ENCODE peak calls at places on chromosomes 16 and 17, in eight cellular contexts. One of them, this sample, is unnamed.
A peak's percentile ranks its signal among the peaks of the same experiment; 100 is the strongest.

GRCh38 chr16:52592216-52592592 is 45.3 kb upstream of the TOX3 start:
- DNase-seq in A549: no peak
- DNase-seq in esophagus muscularis mucosa: no peak
- DNase-seq in CD8-positive, alpha-beta memory T cell: no peak
- DNase-seq in lower lobe of right lung: no peak
- DNase-seq in OCI-LY7: no peak
- DNase-seq in CD8-positive, alpha-beta T cell: no peak
- DNase-seq in PC-9: no peak
- DNase-seq in this sample: no peak

GRCh38 chr17:15364615-15365014 is 23.2 kb upstream of the TEKT3 start:
- DNase-seq in lower lobe of right lung: no peak
- DNase-seq in CD8-positive, alpha-beta T cell: no peak
- DNase-seq in A549: no peak
- DNase-seq in OCI-LY7: no peak
- DNase-seq in esophagus muscularis mucosa: no peak
- DNase-seq in PC-9: no peak
- DNase-seq in CD8-positive, alpha-beta memory T cell: no peak
- DNase-seq in this sample: no peak

GRCh38 chr17:13522749-13523148 is 79.0 kb downstream of the HS3ST3A1 start:
- DNase-seq in OCI-LY7: no peak
- DNase-seq in PC-9: no peak
- DNase-seq in CD8-positive, alpha-beta T cell: no peak
- DNase-seq in lower lobe of right lung: no peak
- DNase-seq in esophagus muscularis mucosa: no peak
- DNase-seq in CD8-positive, alpha-beta memory T cell: no peak
- DNase-seq in A549: no peak
- DNase-seq in this sample: no peak

GRCh38 chr17:50754521-50754920 is 12.8 kb downstream of the ANKRD40CL start:
- DNase-seq in PC-9: no peak
- DNase-seq in esophagus muscularis mucosa: no peak
- DNase-seq in CD8-positive, alpha-beta memory T cell: no peak
- DNase-seq in lower lobe of right lung: no peak
- DNase-seq in CD8-positive, alpha-beta T cell: no peak
- DNase-seq in OCI-LY7: no peak
- DNase-seq in A549: no peak
- DNase-seq in this sample: no peak

GRCh38 chr16:30844671-30845449 is 49.0 kb downstream of the BCL7C start:
- DNase-seq in OCI-LY7: peak; percentile 94
- DNase-seq in esophagus muscularis mucosa: peak; percentile 93
- DNase-seq in PC-9: peak; percentile 81
- DNase-seq in CD8-positive, alpha-beta T cell: peak; percentile 65
- DNase-seq in A549: peak; percentile 87
- DNase-seq in lower lobe of right lung: no peak
- DNase-seq in CD8-positive, alpha-beta memory T cell: peak; percentile 79
- DNase-seq in this sample: peak; percentile 85

GRCh38 chr16:74742051-74742481 is 32.6 kb downstream of the FA2H start:
- DNase-seq in CD8-positive, alpha-beta memory T cell: no peak
- DNase-seq in esophagus muscularis mucosa: no peak
- DNase-seq in A549: no peak
- DNase-seq in lower lobe of right lung: no peak
- DNase-seq in OCI-LY7: no peak
- DNase-seq in CD8-positive, alpha-beta T cell: no peak
- DNase-seq in PC-9: no peak
- DNase-seq in this sample: no peak

GRCh38 chr17:76697702-76698465 is 12.9 kb downstream of the MXRA7 start:
- DNase-seq in OCI-LY7: no peak
- DNase-seq in lower lobe of right lung: no peak
- DNase-seq in esophagus muscularis mucosa: no peak
- DNase-seq in PC-9: no peak
- DNase-seq in CD8-positive, alpha-beta memory T cell: no peak
- DNase-seq in A549: no peak
- DNase-seq in CD8-positive, alpha-beta T cell: no peak
- DNase-seq in this sample: no peak

GRCh38 chr17:39700148-39700987 is 504 bp downstream of the ERBB2 start:
- DNase-seq in A549: peak; percentile 66
- DNase-seq in lower lobe of right lung: no peak
- DNase-seq in CD8-positive, alpha-beta memory T cell: no peak
- DNase-seq in OCI-LY7: no peak
- DNase-seq in esophagus muscularis mucosa: no peak
- DNase-seq in PC-9: no peak
- DNase-seq in CD8-positive, alpha-beta T cell: no peak
- DNase-seq in this sample: peak; percentile 54

GRCh38 chr17:78725448-78726021 is 56.5 kb downstream of the CYTH1 start:
- DNase-seq in OCI-LY7: peak; percentile 47
- DNase-seq in esophagus muscularis mucosa: no peak
- DNase-seq in lower lobe of right lung: no peak
- DNase-seq in A549: no peak
- DNase-seq in CD8-positive, alpha-beta memory T cell: peak; percentile 49
- DNase-seq in CD8-positive, alpha-beta T cell: no peak
- DNase-seq in PC-9: no peak
- DNase-seq in this sample: no peak

GRCh38 chr17:78724544-78724943 is 57.5 kb downstream of the CYTH1 start:
- DNase-seq in A549: no peak
- DNase-seq in OCI-LY7: no peak
- DNase-seq in esophagus muscularis mucosa: no peak
- DNase-seq in CD8-positive, alpha-beta memory T cell: no peak
- DNase-seq in lower lobe of right lung: no peak
- DNase-seq in CD8-positive, alpha-beta T cell: no peak
- DNase-seq in PC-9: no peak
- DNase-seq in this sample: no peak

GRCh38 chr17:78723001-78723796 is 58.9 kb downstream of the CYTH1 start:
- DNase-seq in PC-9: no peak
- DNase-seq in A549: no peak
- DNase-seq in CD8-positive, alpha-beta T cell: no peak
- DNase-seq in CD8-positive, alpha-beta memory T cell: no peak
- DNase-seq in lower lobe of right lung: no peak
- DNase-seq in esophagus muscularis mucosa: no peak
- DNase-seq in OCI-LY7: no peak
- DNase-seq in this sample: peak; percentile 66

GRCh38 chr17:78724999-78725398 is 57.1 kb downstream of the CYTH1 start:
- DNase-seq in CD8-positive, alpha-beta memory T cell: no peak
- DNase-seq in A549: no peak
- DNase-seq in CD8-positive, alpha-beta T cell: no peak
- DNase-seq in OCI-LY7: no peak
- DNase-seq in esophagus muscularis mucosa: no peak
- DNase-seq in lower lobe of right lung: no peak
- DNase-seq in PC-9: no peak
- DNase-seq in this sample: no peak

DNA sequence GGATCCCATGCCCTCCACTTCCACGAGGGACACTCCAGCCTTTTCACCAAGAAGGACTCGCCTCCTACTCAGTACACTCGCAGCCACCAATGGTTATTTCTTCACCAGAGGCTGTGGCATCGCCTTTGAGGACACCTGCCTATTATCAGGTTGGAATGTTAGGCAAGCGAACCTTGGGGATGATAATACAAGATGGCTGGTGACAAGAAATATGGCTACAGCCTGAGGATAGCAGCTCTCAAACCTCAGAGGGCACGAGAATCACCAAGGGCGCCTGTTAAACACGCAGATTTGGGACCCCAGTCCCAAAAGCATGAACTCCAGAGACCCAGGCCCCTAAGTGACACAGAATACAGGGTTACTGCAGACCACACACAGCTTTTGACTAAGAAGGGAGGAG is 58.1 kb downstream of the CYTH1 start:
- DNase-seq in CD8-positive, alpha-beta T cell: no peak
- DNase-seq in OCI-LY7: no peak
- DNase-seq in lower lobe of right lung: no peak
- DNase-seq in A549: no peak
- DNase-seq in PC-9: no peak
- DNase-seq in esophagus muscularis mucosa: no peak
- DNase-seq in CD8-positive, alpha-beta memory T cell: no peak
- DNase-seq in this sample: no peak
- H3K27ac ChIP-seq in CD8-positive, alpha-beta T cell: no peak overlapping the region
- H3K27ac ChIP-seq in OCI-LY7: peak overlapping the region; percentile 56
- H3K27ac ChIP-seq in lower lobe of right lung: no peak overlapping the region
- H3K27ac ChIP-seq in A549: no peak overlapping the region
- H3K27ac ChIP-seq in PC-9: no peak overlapping the region
- H3K27ac ChIP-seq in esophagus muscularis mucosa: peak overlapping the region; percentile 63
- H3K27ac ChIP-seq in CD8-positive, alpha-beta memory T cell: no peak overlapping the region
- H3K27ac ChIP-seq in this sample: no peak overlapping the region

DNA sequence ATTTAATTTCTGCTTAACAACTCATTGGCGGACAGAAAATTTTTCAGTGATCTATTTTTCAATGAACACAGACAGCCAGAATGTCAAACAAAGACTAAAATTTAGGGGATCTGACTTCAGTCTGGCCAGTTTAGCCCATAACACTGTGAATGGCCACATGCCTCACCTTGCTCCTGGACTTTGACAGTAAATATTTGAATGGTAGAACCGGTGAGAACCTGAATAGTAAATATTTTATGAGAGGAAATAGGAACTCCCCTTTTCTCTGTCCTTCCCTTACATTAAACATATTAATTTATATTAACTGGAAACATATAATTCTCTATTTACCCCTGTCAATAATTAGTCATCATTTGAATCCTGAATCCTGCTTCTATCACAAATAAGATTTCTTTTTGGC is 942.1 kb downstream of the KCNJ2 start:
- DNase-seq in A549: no peak
- DNase-seq in lower lobe of right lung: no peak
- DNase-seq in CD8-positive, alpha-beta T cell: no peak
- DNase-seq in CD8-positive, alpha-beta memory T cell: no peak
- DNase-seq in PC-9: no peak
- DNase-seq in esophagus muscularis mucosa: no peak
- DNase-seq in OCI-LY7: no peak
- DNase-seq in this sample: no peak
- H3K27ac ChIP-seq in A549: no peak overlapping the region
- H3K27ac ChIP-seq in lower lobe of right lung: no peak overlapping the region
- H3K27ac ChIP-seq in CD8-positive, alpha-beta T cell: no peak overlapping the region
- H3K27ac ChIP-seq in CD8-positive, alpha-beta memory T cell: no peak overlapping the region
- H3K27ac ChIP-seq in PC-9: no peak overlapping the region
- H3K27ac ChIP-seq in esophagus muscularis mucosa: no peak overlapping the region
- H3K27ac ChIP-seq in OCI-LY7: no peak overlapping the region
- H3K27ac ChIP-seq in this sample: no peak overlapping the region

GRCh38 chr17:82230627-82231311 is 1.9 kb downstream of the SLC16A3 start:
- DNase-seq in OCI-LY7: no peak
- DNase-seq in CD8-positive, alpha-beta memory T cell: peak; percentile 67
- DNase-seq in lower lobe of right lung: peak; percentile 93
- DNase-seq in CD8-positive, alpha-beta T cell: no peak
- DNase-seq in PC-9: no peak
- DNase-seq in esophagus muscularis mucosa: peak; percentile 95
- DNase-seq in A549: peak; percentile 79
- DNase-seq in this sample: peak; percentile 83

GRCh38 chr17:82231562-82232321 is 2.9 kb downstream of the SLC16A3 start:
- DNase-seq in esophagus muscularis mucosa: peak; percentile 92
- DNase-seq in OCI-LY7: no peak
- DNase-seq in lower lobe of right lung: peak; percentile 94
- DNase-seq in CD8-positive, alpha-beta memory T cell: no peak
- DNase-seq in PC-9: peak; percentile 68
- DNase-seq in CD8-positive, alpha-beta T cell: no peak
- DNase-seq in A549: peak; percentile 78
- DNase-seq in this sample: peak; percentile 78

GRCh38 chr17:82231312-82231561 is 2.4 kb downstream of the SLC16A3 start:
- DNase-seq in PC-9: no peak
- DNase-seq in CD8-positive, alpha-beta memory T cell: no peak
- DNase-seq in lower lobe of right lung: no peak
- DNase-seq in esophagus muscularis mucosa: peak; percentile 92
- DNase-seq in CD8-positive, alpha-beta T cell: no peak
- DNase-seq in OCI-LY7: no peak
- DNase-seq in A549: no peak
- DNase-seq in this sample: no peak

GRCh38 chr17:82232876-82233785 is 4.3 kb downstream of the SLC16A3 start:
- DNase-seq in PC-9: no peak
- DNase-seq in lower lobe of right lung: no peak
- DNase-seq in esophagus muscularis mucosa: peak; percentile 90
- DNase-seq in CD8-positive, alpha-beta memory T cell: no peak
- DNase-seq in OCI-LY7: no peak
- DNase-seq in CD8-positive, alpha-beta T cell: no peak
- DNase-seq in A549: no peak
- DNase-seq in this sample: no peak

DNA sequence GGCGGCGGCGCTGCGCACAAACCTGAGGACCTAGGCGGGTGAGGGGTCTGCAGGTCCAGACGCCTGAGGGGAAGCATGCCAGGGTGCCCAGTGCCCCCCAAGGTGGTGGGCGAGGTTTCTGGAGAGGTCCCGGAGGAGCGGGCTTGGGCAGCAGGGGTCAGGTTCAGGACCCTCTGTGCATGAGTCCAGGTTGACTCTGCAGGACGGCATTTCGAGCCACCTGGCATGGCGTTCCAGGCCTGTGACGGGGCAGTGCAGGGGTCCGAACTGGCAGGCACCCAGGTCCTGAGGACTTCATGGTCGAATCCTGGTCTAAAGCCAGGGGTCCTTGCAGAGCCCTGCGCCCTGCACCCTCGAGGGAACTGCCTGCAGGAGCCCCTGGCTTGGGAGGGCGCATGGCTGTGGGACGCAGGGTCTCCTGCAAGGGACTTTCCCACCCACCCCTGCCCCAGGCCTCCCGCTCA is 3.5 kb downstream of the SLC16A3 start:
- DNase-seq in PC-9: no peak
- DNase-seq in CD8-positive, alpha-beta memory T cell: no peak
- DNase-seq in A549: no peak
- DNase-seq in lower lobe of right lung: no peak
- DNase-seq in esophagus muscularis mucosa: no peak
- DNase-seq in CD8-positive, alpha-beta T cell: no peak
- DNase-seq in OCI-LY7: no peak
- DNase-seq in this sample: no peak
- H3K27ac ChIP-seq in PC-9: no peak overlapping the region
- H3K27ac ChIP-seq in CD8-positive, alpha-beta memory T cell: peak overlapping the region; percentile 73
- H3K27ac ChIP-seq in A549: peak overlapping the region; percentile 99
- H3K27ac ChIP-seq in lower lobe of right lung: peak overlapping the region; percentile 96
- H3K27ac ChIP-seq in esophagus muscularis mucosa: peak overlapping the region; percentile 93
- H3K27ac ChIP-seq in CD8-positive, alpha-beta T cell: no peak overlapping the region
- H3K27ac ChIP-seq in OCI-LY7: no peak overlapping the region
- H3K27ac ChIP-seq in this sample: peak overlapping the region; percentile 80

DNA sequence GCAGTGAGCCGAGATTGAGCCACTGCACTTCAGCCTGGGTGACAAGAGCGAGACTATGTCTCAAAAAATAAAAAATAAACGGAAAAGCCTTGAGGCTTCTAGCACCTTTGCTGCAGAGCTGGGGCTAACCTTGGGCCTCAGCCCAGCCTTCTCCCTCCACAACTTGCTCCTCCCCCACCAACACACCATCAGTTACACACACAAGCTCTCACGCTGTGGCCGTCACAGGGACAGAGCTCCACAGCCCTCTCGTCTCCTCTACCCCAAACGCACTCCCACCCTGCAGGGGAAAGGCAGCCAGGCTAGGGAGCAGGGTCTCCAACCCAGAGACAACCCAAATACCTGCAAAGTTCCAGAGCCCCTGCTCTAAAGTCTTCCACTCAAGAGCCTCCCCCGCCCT is 22.0 kb upstream of the MRPS23 start:
- DNase-seq in OCI-LY7: no peak
- DNase-seq in A549: no peak
- DNase-seq in CD8-positive, alpha-beta T cell: no peak
- DNase-seq in CD8-positive, alpha-beta memory T cell: no peak
- DNase-seq in esophagus muscularis mucosa: no peak
- DNase-seq in lower lobe of right lung: no peak
- DNase-seq in PC-9: no peak
- DNase-seq in this sample: no peak
- H3K27ac ChIP-seq in OCI-LY7: no peak overlapping the region
- H3K27ac ChIP-seq in A549: peak overlapping the region; percentile 24
- H3K27ac ChIP-seq in CD8-positive, alpha-beta T cell: no peak overlapping the region
- H3K27ac ChIP-seq in CD8-positive, alpha-beta memory T cell: no peak overlapping the region
- H3K27ac ChIP-seq in esophagus muscularis mucosa: peak overlapping the region; percentile 88
- H3K27ac ChIP-seq in lower lobe of right lung: no peak overlapping the region
- H3K27ac ChIP-seq in PC-9: no peak overlapping the region
- H3K27ac ChIP-seq in this sample: no peak overlapping the region

GRCh38 chr16:86557587-86557986 is 2.6 kb upstream of the MTHFSD start:
- DNase-seq in A549: no peak
- DNase-seq in PC-9: no peak
- DNase-seq in esophagus muscularis mucosa: no peak
- DNase-seq in CD8-positive, alpha-beta T cell: no peak
- DNase-seq in CD8-positive, alpha-beta memory T cell: no peak
- DNase-seq in lower lobe of right lung: no peak
- DNase-seq in OCI-LY7: no peak
- DNase-seq in this sample: no peak
- H3K27ac ChIP-seq in A549: no peak overlapping the region
- H3K27ac ChIP-seq in PC-9: no peak overlapping the region
- H3K27ac ChIP-seq in esophagus muscularis mucosa: no peak overlapping the region
- H3K27ac ChIP-seq in CD8-positive, alpha-beta T cell: no peak overlapping the region
- H3K27ac ChIP-seq in CD8-positive, alpha-beta memory T cell: no peak overlapping the region
- H3K27ac ChIP-seq in lower lobe of right lung: no peak overlapping the region
- H3K27ac ChIP-seq in OCI-LY7: no peak overlapping the region
- H3K27ac ChIP-seq in this sample: no peak overlapping the region

This sample was measured in ovary.